ENCODE peak calls at places on chromosomes 6 and 20, in ten cellular contexts. C is substantia nigra; U is stimulated activated CD4-positive, alpha-beta T cell treated with anti-CD3 and anti-CD28 coated beads, Interleukin-4, amount 100 ng/mL, for 4 hours; F is stimulated activated CD8-positive, alpha-beta memory T cell treated with anti-CD3 and anti-CD28 coated beads, Interleukin-15, amount 100 ng/mL, for 24 hours; Z is pancreas; D is activated CD8-positive, alpha-beta memory T cell treated with anti-CD3 and anti-CD28 coated beads for 4 hours; B is cardiac fibroblast; L is fibroblast of pulmonary artery; I is cerebellar cortex; E is NCI-H1930. G is an unnamed sample.

GRCh38 chr6:63635165-63635562 is 438 bp upstream of the PHF3 start:
- DNase-seq in Z (no peak), E (no peak), L (no peak), B (no peak), I (no peak), D (no peak), F (no peak), C (no peak), U (no peak), G (no peak)

GRCh38 chr20:33740189-33740588 is 8.4 kb downstream of the ZNF341 start:
- DNase-seq in I (no peak), E (no peak), D (no peak), Z (no peak), U (no peak), F (no peak), B (no peak), C (no peak), L (no peak), G (no peak)

GRCh38 chr20:54140927-54141566 is 32.7 kb downstream of the CYP24A1 start:
- DNase-seq in E (no peak), Z (no peak), L (peak), F (no peak), U (no peak), I (no peak), B (peak), C (no peak), D (no peak), G (no peak)

GRCh38 chr20:11204926-11205768 is 531.3 kb upstream of the JAG1 start:
- DNase-seq in E (peak), B (peak), F (no peak), Z (peak), I (peak), L (peak), U (no peak), C (peak), D (no peak), G (peak)

GRCh38 chr20:32611286-32611685 is 26.2 kb upstream of the NOL4L start:
- DNase-seq in L (no peak), I (no peak), F (no peak), C (no peak), U (no peak), D (no peak), E (no peak), B (no peak), Z (no peak), G (no peak)

GRCh38 chr6:87341899-87342298 is 2.7 kb upstream of the C6orf163 start:
- DNase-seq in I (no peak), L (no peak), C (no peak), U (no peak), D (no peak), E (no peak), F (no peak), Z (no peak), B (no peak), G (no peak)

GRCh38 chr6:133568970-133569889 is 319.7 kb upstream of the TCF21 start:
- DNase-seq in D (no peak), F (no peak), Z (no peak), E (peak), L (peak), U (no peak), I (peak), B (peak), C (no peak), G (peak)

GRCh38 chr6:87731818-87732661 is 30.0 kb upstream of the AKIRIN2 start:
- DNase-seq in D (no peak), F (no peak), I (peak), U (no peak), L (peak), C (peak), E (no peak), Z (peak), B (peak), G (peak)

GRCh38 chr6:16576391-16577368 is 184.6 kb downstream of the ATXN1 start:
- DNase-seq in C (no peak), F (no peak), Z (no peak), D (no peak), E (no peak), I (no peak), B (no peak), U (no peak), L (no peak), G (no peak)

GRCh38 chr6:5103250-5103649 is 18.1 kb downstream of the PPP1R3G start:
- DNase-seq in I (no peak), Z (no peak), D (no peak), U (no peak), L (no peak), B (no peak), F (no peak), E (no peak), C (no peak), G (peak)

GRCh38 chr6:151716446-151717047 is 90.9 kb upstream of the ESR1 start:
- DNase-seq in D (no peak), C (no peak), E (no peak), U (no peak), I (no peak), F (no peak), L (no peak), Z (peak), B (no peak), G (no peak)

GRCh38 chr6:32845381-32845884 is 1.6 kb upstream of the PSMB8 start:
- DNase-seq in C (no peak), L (no peak), U (peak), I (no peak), Z (no peak), F (no peak), B (no peak), E (no peak), D (no peak), G (peak)

GRCh38 chr20:45952861-45953260 is 18.4 kb downstream of the PCIF1 start:
- DNase-seq in B (no peak), Z (no peak), E (no peak), U (no peak), C (no peak), I (no peak), D (no peak), F (no peak), L (no peak), G (no peak)

GRCh38 chr20:60465439-60465838 is 507.2 kb downstream of the CDH26 start:
- DNase-seq in U (no peak), F (no peak), L (no peak), E (no peak), I (no peak), C (no peak), D (no peak), B (no peak), Z (no peak), G (no peak)

GRCh38 chr6:70051197-70051596 is 184.8 kb downstream of the COL19A1 start:
- DNase-seq in D (no peak), L (no peak), B (no peak), F (no peak), Z (no peak), C (no peak), E (no peak), I (no peak), U (no peak), G (no peak)

GRCh38 chr6:31580807-31581437 is 1.3 kb downstream of the LTB start:
- DNase-seq in C (peak), E (peak), U (peak), D (peak), L (peak), I (peak), B (peak), Z (peak), F (peak), G (peak)

GRCh38 chr6:13924949-13925881 is at the start of gene RNF182:
- DNase-seq in C (no peak), L (no peak), I (peak), F (no peak), E (no peak), B (no peak), Z (peak), D (no peak), U (peak), G (no peak)

GRCh38 chr6:35359744-35360348 is 17.5 kb downstream of the PPARD start:
- DNase-seq in C (peak), B (peak), D (no peak), F (no peak), U (no peak), Z (peak), I (peak), E (no peak), L (peak), G (peak)

GRCh38 chr20:52958206-52958605 is 14.0 kb upstream of the TSHZ2 start:
- DNase-seq in Z (no peak), C (no peak), I (no peak), B (no peak), D (no peak), U (no peak), F (no peak), L (no peak), E (no peak), G (no peak)

GRCh38 chr20:49557449-49557848 is 10.5 kb downstream of the PTGIS start:
- DNase-seq in D (no peak), I (no peak), E (no peak), L (no peak), B (no peak), Z (no peak), U (no peak), F (no peak), C (no peak), G (no peak)

GRCh38 chr20:18504479-18505060 is 3.2 kb upstream of the SEC23B start:
- DNase-seq in C (peak), L (peak), F (no peak), U (no peak), D (no peak), E (no peak), B (peak), I (no peak), Z (peak), G (no peak)

GRCh38 chr6:96460052-96460700 is 61.4 kb upstream of the UFL1 start:
- DNase-seq in C (no peak), D (no peak), B (no peak), Z (peak), I (peak), L (no peak), E (no peak), F (no peak), U (no peak), G (no peak)

GRCh38 chr6:89144358-89145041 is 1.4 kb upstream of the PM20D2 start:
- DNase-seq in F (no peak), U (no peak), Z (no peak), C (no peak), E (no peak), I (no peak), B (no peak), D (no peak), L (no peak), G (no peak)

GRCh38 chr20:461254-462198 is 807 bp downstream of the TBC1D20 start:
- DNase-seq in F (peak), L (peak), E (no peak), U (peak), D (no peak), I (no peak), C (peak), Z (peak), B (peak), G (peak)

GRCh38 chr6:105178110-105178509 is 1.7 kb downstream of the POPDC3 start:
- DNase-seq in F (no peak), L (peak), D (no peak), Z (no peak), E (no peak), C (no peak), B (peak), U (no peak), I (no peak), G (no peak)

GRCh38 chr6:21922086-21922485 is 328.5 kb downstream of the SOX4 start:
- DNase-seq in E (no peak), Z (no peak), U (no peak), F (no peak), C (no peak), B (no peak), D (no peak), I (no peak), L (no peak), G (no peak)

GRCh38 chr6:33205172-33206026 is 944 bp downstream of the HSD17B8 start:
- DNase-seq in D (no peak), C (no peak), Z (no peak), I (peak), B (no peak), F (no peak), E (no peak), L (no peak), U (no peak), G (no peak)

GRCh38 chr6:147287869-147288271 is 83.7 kb downstream of the STXBP5 start:
- DNase-seq in U (no peak), F (no peak), I (no peak), D (no peak), Z (no peak), L (peak), E (no peak), C (no peak), B (peak), G (no peak)

G was measured in Ammon's horn.